ENCODE peak calls at places on chromosomes 13 and 19, in four cellular contexts. H, Q, D and E are unnamed samples. For H3K9me3, the result is how much of the 10 kb centered on the place peaks cover.

GRCh38 chr19:10462557-10462956 is 40.6 kb downstream of the KEAP1 start:
- DNase-seq in Q (no peak), D (no peak), H (no peak), E (no peak)

GRCh38 chr19:17138937-17139598 is 63.5 kb downstream of the MYO9B start:
- DNase-seq in Q (no peak), H (no peak), D (peak), E (no peak)

GRCh38 chr19:14950421-14950820 is 9.1 kb downstream of the OR7C2 start:
- DNase-seq in D (no peak), H (no peak), Q (no peak), E (no peak)

GRCh38 chr19:32308436-32309077 is 36.9 kb upstream of the ZNF507 start:
- DNase-seq in Q (no peak), H (no peak), D (no peak), E (no peak)

GRCh38 chr19:48940902-48941301 is 7.4 kb downstream of the DHDH start:
- DNase-seq in D (no peak), Q (no peak), H (no peak), E (no peak)

GRCh38 chr19:38912600-38913514 is 871 bp upstream of the CCER2 start:
- DNase-seq in Q (no peak), H (no peak), D (no peak), E (no peak)

GRCh38 chr19:33528404-33528803 is 6.8 kb upstream of the PEPD start:
- DNase-seq in H (no peak), D (no peak), Q (no peak), E (no peak)

GRCh38 chr13:44747179-44747578 is 171.0 kb upstream of the TSC22D1 start:
- DNase-seq in Q (no peak), H (no peak), D (no peak), E (no peak)

GRCh38 chr19:13826652-13827235 is 31.5 kb downstream of the ZSWIM4 start:
- DNase-seq in Q (no peak), H (no peak), D (no peak), E (no peak)

GRCh38 chr19:13824703-13825102 is 29.5 kb downstream of the ZSWIM4 start:
- DNase-seq in D (no peak), Q (no peak), H (no peak), E (no peak)

GRCh38 chr19:13823901-13824300 is 28.7 kb downstream of the ZSWIM4 start:
- DNase-seq in Q (no peak), H (no peak), D (no peak), E (no peak)

GRCh38 chr19:13827656-13828055 is 32.4 kb downstream of the ZSWIM4 start:
- DNase-seq in H (no peak), D (no peak), Q (no peak), E (no peak)

GRCh38 chr19:13825489-13826475 is 30.5 kb downstream of the ZSWIM4 start:
- DNase-seq in D (no peak), Q (peak), H (no peak), E (no peak)
- H3K9me3 ChIP-seq in D (under half), Q (under half), H (under half), E (under half)

DNA sequence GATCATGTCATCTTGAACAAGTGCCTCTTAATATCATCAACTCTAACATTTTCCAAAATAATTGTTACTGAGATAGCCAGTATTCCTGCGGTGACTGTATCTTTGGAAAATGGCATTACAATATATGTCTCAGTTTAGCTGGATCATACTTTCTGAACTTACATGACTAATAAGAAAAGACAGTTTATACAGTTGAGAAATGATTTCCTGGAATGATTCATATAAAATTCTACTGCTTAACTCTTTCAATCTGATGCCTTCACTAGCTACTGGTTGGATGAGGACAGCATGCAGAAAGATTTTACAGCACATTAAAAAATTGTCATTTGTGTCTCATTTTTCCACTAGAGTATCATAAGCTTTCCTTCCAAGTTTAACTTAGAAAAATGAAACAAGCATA is 302.1 kb downstream of the PCDH17 start:
- DNase-seq in H (no peak), D (no peak), Q (no peak), E (no peak)
- TF ChIP-seq TCF7L2 in H (no peak), D (no peak), Q (no peak), E (no peak)

DNA sequence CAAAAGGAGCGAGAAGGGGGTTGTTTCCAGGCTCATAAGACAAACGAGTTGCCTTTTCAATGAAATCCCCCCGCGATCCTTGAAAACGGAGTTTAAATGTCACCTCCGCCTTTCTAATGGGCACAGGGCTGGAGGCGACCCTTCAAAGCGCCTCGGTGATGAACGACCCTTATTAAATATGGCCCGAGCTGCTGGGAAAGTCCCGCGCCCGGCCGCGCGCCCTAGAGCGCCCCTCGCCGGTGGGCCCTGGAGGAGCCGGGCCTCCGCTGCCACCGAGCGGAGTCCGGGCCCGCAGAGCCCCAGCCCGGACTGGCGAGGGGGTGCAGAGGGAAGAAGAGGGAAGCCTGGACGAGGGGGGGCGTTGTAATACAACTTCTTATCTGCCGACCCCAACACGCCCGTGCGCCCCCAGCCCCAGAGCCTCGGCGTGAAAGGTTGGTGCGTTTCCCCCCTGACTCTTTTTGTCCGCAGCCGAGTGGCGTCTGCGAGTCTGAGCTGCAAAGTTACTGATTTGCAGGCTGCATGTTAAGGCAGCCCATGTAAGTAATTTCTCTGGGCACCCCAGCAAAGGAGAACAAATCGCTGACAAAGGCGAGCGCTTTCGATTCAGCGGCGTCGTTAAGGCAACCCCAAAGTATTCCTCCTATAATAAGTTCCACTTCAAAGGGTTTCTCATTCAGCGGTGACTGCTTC is 11.9 kb downstream of the ZIC5 start:
- DNase-seq in D (no peak), H (no peak), Q (no peak), E (no peak)
- TF ChIP-seq CTCF in D (peak), H (no peak), Q (no peak), E (no peak)

GRCh38 chr13:49858183-49858856 is 65.8 kb upstream of the KPNA3 start:
- DNase-seq in D (peak), Q (no peak), H (no peak), E (peak)
- H3K9me3 ChIP-seq in D (under half), Q (under half), H (under half), E (under half)